ENCODE peak calls at places on chromosomes 6 and 20, in eight cellular contexts. D is epithelial cell of esophagus; W is endodermal cell; J is fibroblast of the aortic adventitia; E is GM12864; Z is CD4-positive, alpha-beta T cell; I is spleen; S is BJ. U is an unnamed sample.

GRCh38 chr20:50868509-50869495 is 62.4 kb downstream of the ADNP start:
- DNase-seq in D (peak), W (no peak), J (no peak), E (no peak), Z (no peak), I (peak), S (no peak), U (no peak)

GRCh38 chr6:118320652-118321051 is 227.4 kb upstream of the PLN start:
- DNase-seq in D (no peak), W (no peak), J (peak), E (no peak), Z (no peak), I (no peak), S (no peak), U (no peak)

GRCh38 chr6:140581601-140582000 is 1207.2 kb upstream of the CITED2 start:
- DNase-seq in D (no peak), W (no peak), J (no peak), E (no peak), Z (no peak), I (no peak), S (no peak), U (no peak)

GRCh38 chr6:139534472-139535115 is 160.1 kb upstream of the CITED2 start:
- DNase-seq in D (no peak), W (peak), J (no peak), E (no peak), Z (no peak), I (no peak), S (no peak), U (no peak)

GRCh38 chr20:35342154-35342769 is 50.0 kb upstream of the FAM83C start:
- DNase-seq in D (no peak), W (peak), J (peak), E (no peak), Z (no peak), I (no peak), S (no peak), U (no peak)

GRCh38 chr6:44489912-44490604 is 102.6 kb downstream of the CDC5L start:
- DNase-seq in D (peak), W (no peak), J (peak), E (no peak), Z (no peak), I (no peak), S (peak), U (no peak)

GRCh38 chr6:73580247-73581149 is 59.7 kb upstream of the EEF1A1 start:
- DNase-seq in D (peak), W (peak), J (peak), E (peak), Z (peak), I (peak), S (peak), U (peak)

GRCh38 chr20:59743767-59744485 is 139.6 kb downstream of the PHACTR3 start:
- DNase-seq in D (no peak), W (peak), J (no peak), E (no peak), Z (no peak), I (no peak), S (no peak), U (no peak)

GRCh38 chr6:161383951-161384350 is 110.1 kb upstream of the AGPAT4 start:
- DNase-seq in D (no peak), W (no peak), J (no peak), E (no peak), Z (no peak), I (no peak), S (no peak), U (no peak)

GRCh38 chr6:30735668-30736314 is 6.7 kb downstream of the FLOT1 start:
- DNase-seq in D (no peak), W (no peak), J (no peak), E (no peak), Z (no peak), I (no peak), S (no peak), U (no peak)

GRCh38 chr20:62426678-62427077 is 661 bp downstream of the RBBP8NL start:
- DNase-seq in D (no peak), W (peak), J (no peak), E (no peak), Z (no peak), I (no peak), S (no peak), U (no peak)

DNA sequence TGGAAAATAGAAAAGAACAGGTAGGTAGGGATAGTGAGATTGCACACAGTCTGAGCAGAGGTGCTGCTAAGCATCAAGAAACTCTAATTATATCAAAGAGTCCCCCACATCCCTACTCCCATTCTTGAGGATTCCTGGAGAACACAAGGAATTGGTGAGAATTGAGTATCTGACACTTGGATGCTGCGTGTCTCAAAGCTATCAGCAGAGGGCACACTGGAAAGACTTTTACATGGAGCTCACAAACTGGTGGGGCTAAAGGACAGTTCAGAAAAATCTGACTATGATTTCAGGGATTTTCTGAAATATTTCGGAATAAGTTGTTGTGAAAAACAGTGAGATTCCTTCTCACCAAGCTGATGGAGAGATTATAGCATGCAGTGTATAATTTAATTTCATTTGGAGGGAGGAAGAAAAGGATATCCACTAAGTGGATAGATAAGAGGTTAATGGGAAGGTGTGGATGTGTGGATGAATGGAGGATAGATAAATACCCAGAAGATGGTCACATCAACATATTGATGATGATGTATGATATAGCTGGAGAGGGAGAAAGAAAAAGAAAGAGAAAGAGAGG is 215.4 kb upstream of the DEFB112 start:
- DNase-seq in D (peak), W (peak), J (no peak), E (no peak), Z (no peak), I (no peak), S (no peak), U (no peak)
- TF ChIP-seq CTCF in D (peak), W (peak), J (no peak), E (peak), Z (no peak), I (no peak), S (no peak), U (no peak)

DNA sequence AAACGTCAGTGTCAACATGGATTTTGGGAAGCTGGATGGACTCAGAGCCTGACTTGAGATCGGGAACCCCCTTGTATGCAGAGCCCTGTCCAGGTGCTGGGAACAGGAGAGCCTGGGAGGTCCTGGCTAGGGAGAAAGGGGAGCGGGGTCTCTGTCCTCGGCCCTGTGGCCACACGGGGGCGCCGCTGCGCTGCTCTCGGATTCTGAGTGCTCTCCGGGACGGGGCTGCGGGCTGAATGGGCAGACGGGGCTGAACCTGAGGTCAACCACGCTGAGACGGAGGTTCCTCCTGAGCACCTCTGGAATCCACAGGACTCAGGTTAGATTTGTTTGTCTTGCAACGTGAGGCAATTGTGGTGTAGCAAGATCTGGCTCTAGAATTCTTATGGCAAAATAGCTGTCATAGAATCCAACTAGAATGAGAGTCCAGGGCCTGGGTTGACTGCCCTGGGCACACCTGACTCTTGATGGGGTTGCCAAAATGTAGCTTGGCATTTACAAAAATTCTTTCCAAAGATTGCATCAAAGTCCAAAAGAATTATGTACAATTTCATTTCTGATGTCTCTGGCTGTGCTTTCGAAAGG is 20.6 kb upstream of the HLA-F start:
- DNase-seq in D (peak), W (peak), J (peak), E (no peak), Z (peak), I (peak), S (no peak), U (no peak)
- TF ChIP-seq CTCF in D (peak), W (peak), J (peak), E (peak), Z (peak), I (no peak), S (peak), U (peak)

DNA sequence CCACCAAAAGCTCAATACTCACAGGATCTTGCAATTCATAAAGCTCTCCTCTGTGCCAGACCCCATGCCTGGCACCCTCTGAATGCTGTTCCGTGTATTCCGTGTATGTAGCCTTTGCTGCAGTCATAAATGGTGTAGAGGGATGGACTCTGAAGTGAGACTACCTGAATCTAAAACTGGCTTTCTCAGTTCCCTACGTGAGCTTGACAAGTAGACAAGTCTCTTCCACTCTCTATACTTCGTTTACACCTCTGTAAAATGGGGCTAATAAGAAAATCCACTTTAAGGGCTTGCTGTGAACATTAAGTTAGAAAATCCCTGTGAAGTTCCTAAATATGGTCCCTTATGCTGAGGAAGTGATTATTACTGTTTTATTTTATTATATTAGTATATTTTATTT is 31.5 kb downstream of the PPP1R16B start:
- DNase-seq in D (no peak), W (no peak), J (no peak), E (peak), Z (no peak), I (no peak), S (no peak), U (no peak)
- TF ChIP-seq CTCF in D (no peak), W (no peak), J (no peak), E (no peak), Z (no peak), I (no peak), S (no peak), U (no peak)

DNA sequence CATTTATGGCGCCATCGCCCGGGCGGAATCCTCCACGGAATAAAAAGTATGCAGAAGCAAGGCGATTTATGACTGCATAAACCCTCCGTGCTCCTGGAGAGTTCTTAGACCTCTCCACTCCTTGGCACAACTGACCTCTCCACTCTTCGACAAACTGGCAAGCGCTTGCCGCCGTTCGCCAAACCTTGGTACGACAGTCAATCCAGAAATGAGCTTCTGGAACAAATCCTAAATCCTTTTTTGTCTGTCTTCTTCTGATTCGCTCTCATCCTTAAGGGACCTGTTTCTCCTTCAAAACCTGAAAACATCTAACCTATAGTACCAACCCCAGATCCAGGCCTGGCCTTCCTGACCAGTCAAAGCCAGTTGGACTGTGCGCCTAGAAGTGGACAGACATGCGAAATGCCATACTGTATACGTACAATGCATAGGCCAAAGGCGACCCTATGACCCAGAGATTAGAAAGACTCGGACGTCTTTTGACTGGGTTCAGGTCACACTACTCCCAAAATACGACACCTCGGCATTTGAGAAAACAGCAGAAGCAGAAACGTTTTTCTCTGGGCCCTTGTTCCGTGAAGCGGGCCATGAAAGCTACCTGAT is 59.4 kb downstream of the TRIM27 start:
- DNase-seq in D (no peak), W (no peak), J (no peak), E (no peak), Z (no peak), I (no peak), S (no peak), U (no peak)
- TF ChIP-seq CTCF in D (no peak), W (peak), J (no peak), E (peak), Z (peak), I (no peak), S (no peak), U (no peak)

GRCh38 chr20:2237059-2237458 is 58.7 kb upstream of the TGM3 start:
- DNase-seq in D (peak), W (peak), J (peak), E (no peak), Z (no peak), I (peak), S (peak), U (no peak)
- TF ChIP-seq CTCF in D (peak), W (peak), J (peak), E (no peak), Z (no peak), I (no peak), S (peak), U (peak)

GRCh38 chr6:113732384-113732966 is 124.7 kb upstream of the MARCKS start:
- DNase-seq in D (peak), W (no peak), J (peak), E (no peak), Z (no peak), I (no peak), S (no peak), U (no peak)
- TF ChIP-seq CTCF in D (no peak), W (peak), J (peak), E (no peak), Z (no peak), I (no peak), S (no peak), U (no peak)

GRCh38 chr20:64223526-64224067 is 32.0 kb upstream of the PCMTD2 start:
- DNase-seq in D (peak), W (peak), J (peak), E (no peak), Z (no peak), I (no peak), S (no peak), U (no peak)
- TF ChIP-seq CTCF in D (no peak), W (peak), J (no peak), E (peak), Z (no peak), I (no peak), S (peak), U (no peak)

GRCh38 chr20:41087777-41088176 is 49.6 kb upstream of the PLCG1 start:
- DNase-seq in D (no peak), W (no peak), J (no peak), E (no peak), Z (no peak), I (no peak), S (no peak), U (no peak)

GRCh38 chr20:41086402-41087324 is 50.7 kb upstream of the PLCG1 start:
- DNase-seq in D (no peak), W (no peak), J (no peak), E (no peak), Z (no peak), I (no peak), S (no peak), U (no peak)

GRCh38 chr20:41087325-41087685 is 50.0 kb upstream of the PLCG1 start:
- DNase-seq in D (no peak), W (no peak), J (no peak), E (no peak), Z (no peak), I (no peak), S (no peak), U (no peak)

GRCh38 chr20:41091926-41092325 is 45.4 kb upstream of the PLCG1 start:
- DNase-seq in D (no peak), W (no peak), J (no peak), E (no peak), Z (no peak), I (no peak), S (no peak), U (no peak)

DNA sequence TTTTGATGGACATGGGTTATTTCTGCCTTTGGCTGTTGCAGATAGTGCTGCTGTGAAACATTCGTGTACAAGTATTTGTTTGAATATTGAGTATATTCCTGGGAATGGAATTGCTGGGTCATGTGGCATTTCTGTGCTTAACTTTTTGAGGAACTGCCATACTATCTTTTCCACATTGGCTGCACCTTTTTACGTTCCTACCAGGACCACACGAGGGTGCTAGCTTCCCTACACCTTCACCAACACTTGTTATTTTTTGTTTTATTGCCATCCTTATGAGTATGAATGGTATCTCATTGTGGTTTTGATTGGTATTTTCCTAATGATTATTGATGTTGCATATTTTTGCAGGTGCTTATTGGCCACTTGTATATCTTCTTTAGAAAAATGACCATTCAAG is 47.8 kb upstream of the PLCG1 start:
- DNase-seq in D (no peak), W (no peak), J (no peak), E (no peak), Z (no peak), I (no peak), S (no peak), U (no peak)
- TF ChIP-seq CTCF in D (no peak), W (peak), J (no peak), E (peak), Z (no peak), I (no peak), S (no peak), U (no peak)

DNA sequence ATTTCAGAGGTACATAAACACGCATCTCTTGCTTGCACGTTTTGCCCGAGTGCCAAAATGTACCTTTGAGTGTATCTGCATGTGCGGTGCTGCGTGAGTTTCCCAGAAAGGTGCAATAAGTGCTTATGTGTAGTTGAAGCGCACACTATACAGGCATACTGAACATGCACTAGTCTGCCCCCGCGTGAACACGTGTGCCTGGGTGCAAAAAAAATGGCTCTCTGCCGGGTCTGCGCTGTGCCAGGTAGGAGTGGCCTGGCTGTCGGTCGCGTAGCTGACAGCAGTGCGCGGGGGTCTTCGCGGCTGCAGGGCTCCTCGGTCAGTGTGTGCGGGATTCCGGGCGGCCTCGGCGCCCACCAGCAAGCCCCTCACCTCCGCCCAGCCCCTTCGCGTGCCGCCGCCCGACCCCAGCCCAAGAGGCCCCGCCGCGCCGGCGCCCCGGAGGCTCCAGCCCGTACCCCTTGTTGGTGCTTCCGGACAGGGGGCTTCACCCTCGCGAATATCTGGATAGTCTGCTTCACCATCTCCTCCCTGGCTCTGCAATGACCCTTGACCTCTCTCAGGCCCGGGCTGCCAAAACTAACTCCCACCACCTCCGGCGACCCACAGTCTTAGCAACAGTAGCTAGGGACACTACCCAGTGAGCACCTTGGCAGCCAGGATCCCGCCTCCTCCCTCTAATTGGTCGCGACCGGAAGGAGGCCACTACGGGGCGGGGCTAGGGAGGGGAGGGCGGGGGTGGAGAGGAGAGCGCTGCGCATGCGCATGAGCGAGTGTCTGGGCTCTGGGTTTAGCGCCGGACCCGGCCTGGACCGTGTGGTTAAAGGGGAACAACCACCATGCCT is at the start of gene KIF6:
- DNase-seq in D (peak), W (peak), J (peak), E (peak), Z (peak), I (peak), S (peak), U (peak)
- TF ChIP-seq CTCF in D (no peak), W (no peak), J (no peak), E (no peak), Z (no peak), I (no peak), S (no peak), U (no peak)

U was measured in CD14-positive monocyte.